ENCODE peak calls at places on chromosomes 6 and 20, in four cellular contexts. One of them, this sample, is unnamed.
A peak's percentile ranks its signal among the peaks of the same experiment; 100 is the strongest.

GRCh38 chr6:164107297-164107995 is 692.9 kb downstream of the QKI start:
- DNase-seq in H9: no peak
- DNase-seq in ascending aorta: no peak
- DNase-seq in suprapubic skin: no peak
- DNase-seq in this sample: no peak

GRCh38 chr6:143141442-143141841 is 80.8 kb downstream of the AIG1 start:
- DNase-seq in H9: no peak
- DNase-seq in ascending aorta: no peak
- DNase-seq in suprapubic skin: no peak
- DNase-seq in this sample: peak; percentile 7

GRCh38 chr6:89452269-89452668 is 19.3 kb downstream of the ANKRD6 start:
- DNase-seq in H9: no peak
- DNase-seq in suprapubic skin: no peak
- DNase-seq in ascending aorta: no peak
- DNase-seq in this sample: no peak

GRCh38 chr6:47817749-47818148 is 35.9 kb downstream of the OPN5 start:
- DNase-seq in suprapubic skin: no peak
- DNase-seq in ascending aorta: no peak
- DNase-seq in H9: no peak
- DNase-seq in this sample: no peak

GRCh38 chr6:146785001-146785585 is 186.3 kb downstream of the ADGB start:
- DNase-seq in ascending aorta: no peak
- DNase-seq in suprapubic skin: no peak
- DNase-seq in H9: no peak
- DNase-seq in this sample: no peak

GRCh38 chr6:170111141-170111664 is 179.7 kb downstream of the DLL1 start:
- DNase-seq in ascending aorta: peak; percentile 24
- DNase-seq in H9: no peak
- DNase-seq in suprapubic skin: no peak
- DNase-seq in this sample: no peak

GRCh38 chr20:47263502-47264084 is 92.9 kb downstream of the ZMYND8 start:
- DNase-seq in H9: no peak
- DNase-seq in suprapubic skin: no peak
- DNase-seq in ascending aorta: no peak
- DNase-seq in this sample: peak; percentile 35

GRCh38 chr6:6409397-6410030 is 89.1 kb upstream of the F13A1 start:
- DNase-seq in H9: peak; percentile 35
- DNase-seq in suprapubic skin: no peak
- DNase-seq in ascending aorta: no peak
- DNase-seq in this sample: no peak

GRCh38 chr20:52049001-52049731 is 142.4 kb downstream of the ZFP64 start:
- DNase-seq in suprapubic skin: no peak
- DNase-seq in H9: peak; percentile 68
- DNase-seq in ascending aorta: no peak
- DNase-seq in this sample: no peak

GRCh38 chr20:12171927-12172581 is 254.4 kb downstream of the BTBD3 start:
- DNase-seq in suprapubic skin: no peak
- DNase-seq in ascending aorta: no peak
- DNase-seq in H9: no peak
- DNase-seq in this sample: no peak

GRCh38 chr6:151388997-151389639 is 2.2 kb downstream of the ZBTB2 start:
- DNase-seq in ascending aorta: no peak
- DNase-seq in H9: no peak
- DNase-seq in suprapubic skin: no peak
- DNase-seq in this sample: no peak

GRCh38 chr20:50467618-50468373 is 42.4 kb upstream of the PTPN1 start:
- DNase-seq in H9: peak; percentile 69
- DNase-seq in ascending aorta: no peak
- DNase-seq in suprapubic skin: no peak
- DNase-seq in this sample: peak; percentile 77

GRCh38 chr20:33145521-33145920 is 22.4 kb upstream of the BPIFA2 start:
- DNase-seq in H9: no peak
- DNase-seq in suprapubic skin: no peak
- DNase-seq in ascending aorta: no peak
- DNase-seq in this sample: no peak

GRCh38 chr6:152110878-152111820 is 303.7 kb downstream of the ESR1 start:
- DNase-seq in H9: no peak
- DNase-seq in suprapubic skin: no peak
- DNase-seq in ascending aorta: no peak
- DNase-seq in this sample: peak; percentile 64

GRCh38 chr6:144749263-144749662 is 464.1 kb downstream of the UTRN start:
- DNase-seq in H9: no peak
- DNase-seq in suprapubic skin: no peak
- DNase-seq in ascending aorta: no peak
- DNase-seq in this sample: no peak

GRCh38 chr6:137497722-137498463 is 3.7 kb upstream of the OLIG3 start:
- DNase-seq in H9: peak; percentile 69
- DNase-seq in ascending aorta: no peak
- DNase-seq in suprapubic skin: no peak
- DNase-seq in this sample: no peak

GRCh38 chr6:20454201-20454824 is 52.6 kb downstream of the E2F3 start:
- DNase-seq in ascending aorta: no peak
- DNase-seq in suprapubic skin: no peak
- DNase-seq in H9: no peak
- DNase-seq in this sample: no peak

GRCh38 chr6:119449253-119450156 is 99.9 kb upstream of the MAN1A1 start:
- DNase-seq in ascending aorta: no peak
- DNase-seq in H9: no peak
- DNase-seq in suprapubic skin: no peak
- DNase-seq in this sample: no peak

GRCh38 chr6:105611606-105612005 is 208.7 kb upstream of the PREP start:
- DNase-seq in ascending aorta: no peak
- DNase-seq in H9: no peak
- DNase-seq in suprapubic skin: no peak
- DNase-seq in this sample: no peak

GRCh38 chr20:6999381-6999780 is 231.9 kb downstream of the BMP2 start:
- DNase-seq in suprapubic skin: no peak
- DNase-seq in H9: no peak
- DNase-seq in ascending aorta: no peak
- DNase-seq in this sample: no peak

GRCh38 chr20:7003598-7003997 is 236.1 kb downstream of the BMP2 start:
- DNase-seq in suprapubic skin: no peak
- DNase-seq in ascending aorta: no peak
- DNase-seq in H9: no peak
- DNase-seq in this sample: no peak
- H3K9me3 ChIP-seq in suprapubic skin: no peaks in the 10 kb centered on the region
- H3K9me3 ChIP-seq in ascending aorta: peaks cover 8% of the 10 kb centered on the region
- H3K9me3 ChIP-seq in H9: no peaks in the 10 kb centered on the region
- H3K9me3 ChIP-seq in this sample: no peaks in the 10 kb centered on the region

DNA sequence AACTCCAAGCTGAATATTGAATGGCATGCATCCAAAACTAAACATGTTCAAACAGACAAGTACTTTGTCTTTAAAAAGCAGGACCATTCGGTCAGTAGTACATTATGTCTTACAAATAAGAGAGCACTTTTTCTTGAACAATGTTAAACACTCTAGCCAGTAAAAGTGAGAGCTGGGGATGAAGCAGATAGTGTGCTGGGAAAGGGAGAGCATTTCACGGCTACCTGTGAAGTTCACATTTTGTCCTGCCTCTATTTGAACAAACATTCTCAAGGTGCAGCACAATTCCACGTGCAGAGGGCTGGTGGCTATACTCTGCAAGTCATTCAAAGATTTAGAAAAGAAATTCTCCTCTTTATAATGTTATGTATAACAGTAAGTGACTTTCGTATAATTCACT is 70.8 kb upstream of the CNR1 start:
- DNase-seq in H9: no peak
- DNase-seq in ascending aorta: no peak
- DNase-seq in suprapubic skin: no peak
- DNase-seq in this sample: no peak
- H3K4me1 ChIP-seq in H9: no peaks in the 10 kb centered on the region
- H3K4me1 ChIP-seq in ascending aorta: no peaks in the 10 kb centered on the region
- H3K4me1 ChIP-seq in suprapubic skin: no peaks in the 10 kb centered on the region
- H3K4me1 ChIP-seq in this sample: no peaks in the 10 kb centered on the region

DNA sequence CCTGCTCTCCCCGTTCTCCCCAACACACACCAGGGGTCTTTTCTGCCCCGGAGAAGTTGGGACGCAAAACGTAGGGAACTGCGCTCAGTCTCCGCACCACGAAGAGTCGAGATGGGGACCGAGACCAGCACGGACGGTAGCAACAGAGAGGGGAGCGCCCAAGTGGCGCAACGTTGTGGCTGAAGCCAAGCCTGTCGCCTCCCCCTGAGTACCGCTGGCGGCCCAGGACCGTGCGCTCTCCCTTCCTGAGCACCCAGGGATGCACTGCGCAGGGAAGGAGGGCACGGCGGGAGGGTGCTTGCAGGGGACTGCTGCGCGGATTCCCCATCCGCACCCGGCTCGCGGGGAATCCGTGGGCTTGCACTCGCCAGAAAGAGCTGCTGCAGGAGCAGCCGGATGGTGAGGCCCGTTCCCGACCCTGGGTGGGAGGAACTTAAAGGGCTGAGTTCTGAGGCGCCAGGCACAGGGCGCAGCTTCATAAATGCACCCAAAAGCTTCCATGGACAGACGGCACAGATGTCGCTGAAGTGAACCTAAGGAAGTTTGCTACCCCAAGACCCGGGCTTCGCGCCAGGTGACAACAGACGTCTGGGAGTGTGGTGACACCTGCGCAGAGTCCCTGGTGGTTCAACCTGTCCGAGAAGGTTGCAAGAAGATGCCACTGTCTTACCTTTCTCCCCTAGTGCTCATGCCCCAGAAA is 178.7 kb downstream of the TBXT start:
- DNase-seq in ascending aorta: no peak
- DNase-seq in suprapubic skin: no peak
- DNase-seq in H9: no peak
- DNase-seq in this sample: peak; percentile 49
- H3K27me3 ChIP-seq in ascending aorta: no peaks in the 10 kb centered on the region
- H3K27me3 ChIP-seq in suprapubic skin: peaks cover 51% of the 10 kb centered on the region
- H3K27me3 ChIP-seq in H9: peaks cover 69% of the 10 kb centered on the region
- H3K27me3 ChIP-seq in this sample: no peaks in the 10 kb centered on the region

DNA sequence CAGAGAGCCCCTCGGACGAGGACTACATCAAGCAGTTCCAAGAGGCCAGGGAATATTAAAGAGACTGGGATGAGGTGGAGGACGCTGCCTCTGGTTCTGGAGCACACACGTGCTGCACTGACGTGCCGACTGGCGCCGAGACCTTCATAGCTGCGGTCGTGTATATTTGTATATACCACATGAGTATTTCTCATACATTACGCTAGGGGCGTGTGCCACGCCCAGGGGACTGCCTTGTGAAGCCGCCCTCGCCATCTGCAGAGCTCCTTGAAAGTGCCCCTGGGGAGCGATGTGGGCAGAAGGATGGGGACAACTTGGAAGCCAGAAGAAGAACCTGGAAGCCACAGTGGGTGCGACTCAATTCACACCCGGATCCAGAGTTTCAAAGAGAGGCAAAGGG is 78.3 kb downstream of the ISM1 start:
- DNase-seq in H9: no peak
- DNase-seq in suprapubic skin: no peak
- DNase-seq in ascending aorta: no peak
- DNase-seq in this sample: no peak
- H3K9me3 ChIP-seq in H9: no peaks in the 10 kb centered on the region
- H3K9me3 ChIP-seq in suprapubic skin: no peaks in the 10 kb centered on the region
- H3K9me3 ChIP-seq in ascending aorta: no peaks in the 10 kb centered on the region
- H3K9me3 ChIP-seq in this sample: no peaks in the 10 kb centered on the region

DNA sequence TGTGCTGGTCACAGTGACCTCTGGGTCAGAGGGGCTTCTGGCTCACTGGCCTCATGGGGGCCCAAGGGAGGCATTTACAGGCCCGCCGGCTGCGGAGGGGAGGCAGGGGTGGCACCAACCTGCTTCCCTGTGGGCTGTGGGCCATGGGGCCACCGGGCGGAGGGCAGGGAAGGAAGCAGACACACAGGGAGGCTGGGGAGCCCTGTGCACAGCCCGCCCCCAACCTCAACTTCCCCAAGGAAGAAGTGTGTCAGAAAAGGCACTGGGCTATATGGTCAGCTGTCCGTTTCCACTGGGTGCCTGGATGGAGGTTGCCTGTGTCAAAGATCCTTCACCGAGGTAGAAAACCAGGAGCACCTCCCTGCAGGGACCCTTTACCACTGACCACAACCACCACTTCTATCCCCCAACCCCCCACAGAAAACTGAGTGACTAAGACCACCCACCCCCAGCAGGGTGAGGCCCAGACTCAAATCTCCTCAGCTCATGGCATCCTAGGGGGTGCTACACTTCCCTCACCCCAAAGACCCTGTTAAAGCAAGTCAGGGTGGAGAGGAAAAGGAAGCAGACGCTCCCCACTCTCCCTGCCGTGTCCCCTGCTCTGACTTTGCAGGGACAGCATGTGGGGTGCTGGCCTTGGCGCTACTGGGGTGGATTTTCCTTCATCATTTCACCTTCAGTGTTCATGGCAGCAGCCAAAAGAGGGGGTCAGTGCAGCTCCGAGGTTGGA is 5.6 kb downstream of the CST3 start:
- DNase-seq in ascending aorta: no peak
- DNase-seq in H9: no peak
- DNase-seq in suprapubic skin: no peak
- DNase-seq in this sample: no peak
- H3K4me1 ChIP-seq in ascending aorta: peaks cover 22% of the 10 kb centered on the region
- H3K4me1 ChIP-seq in H9: peaks cover 2% of the 10 kb centered on the region
- H3K4me1 ChIP-seq in suprapubic skin: peaks cover 51% of the 10 kb centered on the region
- H3K4me1 ChIP-seq in this sample: peaks cover 12% of the 10 kb centered on the region

GRCh38 chr6:139395891-139396299 is 21.4 kb upstream of the CITED2 start:
- DNase-seq in H9: peak; percentile 70
- DNase-seq in ascending aorta: no peak
- DNase-seq in suprapubic skin: no peak
- DNase-seq in this sample: no peak
- H3K27me3 ChIP-seq in H9: peaks cover 20% of the 10 kb centered on the region
- H3K27me3 ChIP-seq in ascending aorta: no peaks in the 10 kb centered on the region
- H3K27me3 ChIP-seq in suprapubic skin: no peaks in the 10 kb centered on the region
- H3K27me3 ChIP-seq in this sample: no peaks in the 10 kb centered on the region

GRCh38 chr20:63714858-63715257 is 7.0 kb downstream of the ZGPAT start:
- DNase-seq in H9: no peak
- DNase-seq in suprapubic skin: no peak
- DNase-seq in ascending aorta: no peak
- DNase-seq in this sample: no peak
- H3K9me3 ChIP-seq in H9: no peaks in the 10 kb centered on the region
- H3K9me3 ChIP-seq in suprapubic skin: peaks cover 19% of the 10 kb centered on the region
- H3K9me3 ChIP-seq in ascending aorta: peaks cover 26% of the 10 kb centered on the region
- H3K9me3 ChIP-seq in this sample: no peaks in the 10 kb centered on the region

DNA sequence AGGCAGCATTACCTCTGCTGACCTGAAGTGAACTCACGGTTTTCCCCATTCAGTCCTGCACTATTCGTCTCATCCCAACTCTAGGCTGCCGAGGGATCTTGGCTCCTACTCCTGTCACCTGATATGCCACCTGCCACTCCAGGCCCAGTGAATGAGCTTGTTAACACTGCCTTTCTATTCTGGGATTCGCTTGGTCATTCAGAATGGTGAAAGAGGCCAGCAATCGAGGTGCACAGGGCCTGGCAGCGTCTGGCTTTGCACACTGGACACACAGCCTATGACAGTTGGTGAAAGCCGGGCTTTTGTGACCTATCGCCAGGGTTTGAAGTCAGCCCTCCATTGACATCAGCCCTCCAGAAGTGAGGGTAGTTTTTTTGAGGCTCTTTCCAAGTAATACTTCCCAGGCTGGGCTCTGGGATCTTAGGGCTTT is 59.3 kb upstream of the MYL9 start:
- DNase-seq in H9: no peak
- DNase-seq in suprapubic skin: no peak
- DNase-seq in ascending aorta: no peak
- DNase-seq in this sample: peak; percentile 60
- H3K4me1 ChIP-seq in H9: no peaks in the 10 kb centered on the region
- H3K4me1 ChIP-seq in suprapubic skin: peaks cover 69% of the 10 kb centered on the region
- H3K4me1 ChIP-seq in ascending aorta: peaks cover 91% of the 10 kb centered on the region
- H3K4me1 ChIP-seq in this sample: peaks cover 32% of the 10 kb centered on the region